ENCODE peak calls at places on chromosomes 12 and 14, in six cellular contexts. H is stromal cell of bone marrow, Y is HEK293T, F is psoas muscle, L is HT-29, Z is AG04450. B is an unnamed sample.

GRCh38 chr12:91065377-91065776 is 7.6 kb upstream of the KERA start:
- DNase-seq in F (no peak), H (no peak), Y (no peak), L (no peak), Z (no peak), B (no peak)

GRCh38 chr12:109592905-109593272 is 19.3 kb downstream of the MVK start:
- DNase-seq in F (peak; percentile 32), Y (no peak), L (no peak), Z (no peak), H (no peak), B (no peak)

GRCh38 chr12:32947203-32947795 is 50.7 kb upstream of the PKP2 start:
- DNase-seq in Y (peak; percentile 19), L (peak; percentile 81), H (no peak), Z (no peak), F (no peak), B (no peak)

GRCh38 chr14:40368314-40368713 is 936.1 kb upstream of the FBXO33 start:
- DNase-seq in F (no peak), L (no peak), Y (no peak), H (no peak), Z (no peak), B (no peak)

GRCh38 chr14:64808449-64808848 is 71.3 kb downstream of the SPTB start:
- DNase-seq in Y (no peak), Z (no peak), L (no peak), F (no peak), H (no peak), B (no peak)

GRCh38 chr12:12717586-12718381 is 616 bp downstream of the CDKN1B start:
- DNase-seq in Y (no peak), L (peak; percentile 56), Z (no peak), H (no peak), F (peak; percentile 46), B (no peak)

GRCh38 chr14:70708717-70709570 is 67.2 kb downstream of the TTC9 start:
- DNase-seq in Y (no peak), H (no peak), F (no peak), L (no peak), Z (no peak), B (no peak)

GRCh38 chr12:112375105-112375504 is 7.1 kb downstream of the HECTD4 start:
- DNase-seq in H (no peak), Y (no peak), F (no peak), Z (no peak), L (no peak), B (no peak)

GRCh38 chr12:94550964-94551363 is 91.3 kb upstream of the CEP83 start:
- DNase-seq in F (no peak), Y (no peak), L (no peak), Z (no peak), H (no peak), B (no peak)